ENCODE peak calls at places on chromosomes 4 and X, in ten cellular contexts. F, K, B, C, X, P, E, J, T and R are unnamed samples. For H3K9me2, the result is how much of the 10 kb centered on the place peaks cover.

GRCh38 chr4:148345509-148345908 is 96.7 kb downstream of the NR3C2 start:
- DNase-seq in F (no peak), K (no peak), B (no peak), C (no peak), X (no peak), P (no peak), E (no peak), J (no peak), T (no peak), R (no peak)

GRCh38 chr4:122762520-122762919 is 30.0 kb downstream of the BBS12 start:
- DNase-seq in F (no peak), K (no peak), B (no peak), C (no peak), X (no peak), P (no peak), E (no peak), J (no peak), T (no peak), R (no peak)

GRCh38 chrX:154531626-154532025 is 15.0 kb downstream of the G6PD start:
- DNase-seq in F (no peak), K (peak), B (peak), C (no peak), X (no peak), P (peak), E (no peak), J (no peak), T (no peak), R (no peak)

GRCh38 chr4:113294910-113295309 is 245.5 kb downstream of the ANK2 start:
- DNase-seq in F (no peak), K (peak), B (no peak), C (no peak), X (no peak), P (no peak), E (no peak), J (no peak), T (no peak), R (no peak)

GRCh38 chr4:25552580-25553271 is 102.9 kb upstream of the SLC34A2 start:
- DNase-seq in F (no peak), K (peak), B (no peak), C (no peak), X (peak), P (peak), E (no peak), J (peak), T (peak), R (no peak)

GRCh38 chr4:106541253-106541652 is 172.7 kb upstream of the GIMD1 start:
- DNase-seq in F (no peak), K (peak), B (no peak), C (no peak), X (peak), P (no peak), E (no peak), J (no peak), T (no peak), R (no peak)

GRCh38 chr4:41994461-41994860 is 4.1 kb downstream of the SLC30A9 start:
- DNase-seq in F (no peak), K (peak), B (no peak), C (peak), X (no peak), P (no peak), E (no peak), J (no peak), T (no peak), R (no peak)

GRCh38 chrX:47321386-47321785 is 49.0 kb upstream of the ZNF157 start:
- DNase-seq in F (no peak), K (peak), B (peak), C (peak), X (no peak), P (peak), E (no peak), J (no peak), T (no peak), R (no peak)

GRCh38 chr4:108703966-108704365 is 53.6 kb downstream of the OSTC start:
- DNase-seq in F (no peak), K (no peak), B (no peak), C (no peak), X (no peak), P (no peak), E (no peak), J (no peak), T (no peak), R (no peak)

GRCh38 chr4:165788686-165789463 is 84.2 kb upstream of the TLL1 start:
- DNase-seq in F (no peak), K (no peak), B (no peak), C (no peak), X (no peak), P (no peak), E (no peak), J (no peak), T (no peak), R (no peak)

GRCh38 chr4:165799384-165799815 is 73.6 kb upstream of the TLL1 start:
- DNase-seq in F (no peak), K (no peak), B (no peak), C (no peak), X (no peak), P (no peak), E (no peak), J (no peak), T (no peak), R (no peak)

GRCh38 chr4:165794834-165795233 is 78.2 kb upstream of the TLL1 start:
- DNase-seq in F (no peak), K (no peak), B (no peak), C (no peak), X (no peak), P (no peak), E (no peak), J (no peak), T (no peak), R (no peak)
- H3K9me2 ChIP-seq in F (under half), K (under half), B (under half), C (under half), X (under half), P (under half), E (under half), J (under half), T (under half), R (under half)

DNA sequence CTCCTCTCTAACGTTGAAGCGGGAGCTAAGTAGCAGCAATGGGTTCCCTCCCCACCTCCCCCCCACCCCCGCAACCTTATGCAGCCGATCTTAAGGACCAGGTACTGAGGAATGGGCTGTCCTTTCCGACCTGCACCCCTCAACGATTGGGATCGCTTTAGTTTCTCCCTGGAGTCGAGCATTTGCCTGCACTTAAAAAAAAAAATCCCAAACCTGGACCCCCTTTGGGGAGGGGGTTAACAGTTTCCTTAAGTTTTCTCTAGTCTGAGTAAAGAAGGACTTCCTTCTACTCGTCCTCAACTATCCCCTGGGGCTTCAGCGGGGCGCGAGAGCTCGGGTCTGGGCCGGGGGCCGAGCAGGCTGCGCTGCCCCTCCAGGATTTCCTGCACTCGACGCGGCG is 25.7 kb upstream of the BCORL1 start:
- DNase-seq in F (no peak), K (no peak), B (no peak), C (no peak), X (no peak), P (no peak), E (no peak), J (no peak), T (no peak), R (no peak)
- H3K4me2 ChIP-seq in F (peak), K (peak), B (peak), C (peak), X (no peak), P (peak), E (peak), J (peak), T (peak), R (no peak)

DNA sequence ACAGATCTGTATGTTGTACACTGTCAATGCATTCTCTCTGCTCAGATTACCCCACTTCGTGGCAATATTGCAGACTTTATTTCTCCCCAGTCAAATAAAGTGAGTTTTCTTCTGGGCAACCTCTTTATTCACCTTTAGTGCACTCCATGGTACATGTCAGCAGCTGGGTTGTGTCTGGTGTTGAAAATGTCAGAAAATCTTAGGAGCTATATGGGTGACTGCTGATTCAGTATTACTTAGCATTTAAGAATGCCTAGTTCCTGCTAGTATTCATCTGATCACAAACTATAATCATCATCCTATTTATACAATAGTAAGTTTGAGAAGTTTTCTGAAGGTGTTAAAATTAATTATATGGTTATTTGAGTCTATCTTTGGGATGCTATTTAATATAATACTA is 112.5 kb downstream of the CFAP299 start:
- DNase-seq in F (no peak), K (peak), B (no peak), C (no peak), X (no peak), P (no peak), E (no peak), J (no peak), T (no peak), R (no peak)
- H3K9me2 ChIP-seq in F (under half), K (under half), B (under half), C (under half), X (under half), P (under half), E (under half), J (under half), T (under half), R (under half)

DNA sequence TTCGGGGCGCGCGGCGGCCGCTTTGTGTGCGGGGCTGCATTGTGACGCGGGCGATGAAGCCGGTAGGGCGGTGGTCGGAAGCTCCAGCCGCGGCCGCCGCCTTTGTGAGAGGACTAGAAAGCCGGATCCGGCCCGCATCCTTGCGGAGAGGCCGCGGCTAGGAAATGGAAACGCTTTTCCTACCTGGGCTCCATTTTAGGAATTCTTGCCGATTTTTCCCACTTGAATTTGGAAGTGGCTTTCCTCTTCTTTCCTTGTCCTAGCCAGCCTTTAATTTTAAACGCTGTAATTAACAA is 708 bp downstream of the TMSB4X start:
- DNase-seq in F (no peak), K (no peak), B (no peak), C (no peak), X (peak), P (no peak), E (no peak), J (no peak), T (no peak), R (no peak)
- H3K4me2 ChIP-seq in F (peak), K (peak), B (peak), C (peak), X (peak), P (peak), E (peak), J (peak), T (peak), R (peak)

DNA sequence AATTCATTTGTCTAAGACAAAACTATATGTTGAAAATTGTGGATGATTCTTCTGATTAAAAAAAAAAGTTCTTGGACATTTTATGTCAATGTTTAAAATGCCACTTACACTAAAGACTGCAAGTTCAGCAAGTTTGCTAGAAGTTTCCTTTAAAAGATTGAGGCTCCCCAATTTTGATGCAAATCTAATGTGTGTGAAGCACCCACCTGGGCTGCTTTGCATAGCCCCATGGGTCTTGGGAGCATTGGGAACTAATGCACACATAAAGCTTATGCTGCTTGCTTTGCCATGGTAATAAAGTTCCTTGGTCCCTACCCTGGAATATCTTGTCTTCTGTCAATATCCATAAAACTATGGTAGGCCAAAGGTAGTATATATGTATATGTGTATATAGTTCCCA is 725.9 kb upstream of the GRID2 start:
- DNase-seq in F (no peak), K (no peak), B (no peak), C (peak), X (no peak), P (no peak), E (no peak), J (no peak), T (no peak), R (no peak)
- H3K9me2 ChIP-seq in F (under half), K (under half), B (under half), C (under half), X (under half), P (under half), E (under half), J (under half), T (under half), R (under half)

GRCh38 chr4:8337083-8337482 is 67.5 kb downstream of the HTRA3 start:
- DNase-seq in F (no peak), K (no peak), B (no peak), C (no peak), X (no peak), P (no peak), E (no peak), J (no peak), T (no peak), R (no peak)
- H3K4me2 ChIP-seq in F (no peak), K (no peak), B (no peak), C (no peak), X (peak), P (peak), E (no peak), J (no peak), T (no peak), R (no peak)

GRCh38 chr4:118684873-118685811 is at the start of gene METTL14:
- DNase-seq in F (peak), K (peak), B (peak), C (peak), X (peak), P (peak), E (peak), J (peak), T (peak), R (peak)

GRCh38 chr4:118676128-118676527 is 9.1 kb upstream of the METTL14 start:
- DNase-seq in F (no peak), K (no peak), B (no peak), C (no peak), X (no peak), P (no peak), E (no peak), J (no peak), T (no peak), R (no peak)

GRCh38 chr4:118682928-118683327 is 2.3 kb upstream of the METTL14 start:
- DNase-seq in F (no peak), K (peak), B (peak), C (peak), X (peak), P (no peak), E (peak), J (peak), T (peak), R (peak)

GRCh38 chr4:118683513-118683912 is 1.7 kb upstream of the METTL14 start:
- DNase-seq in F (no peak), K (no peak), B (peak), C (peak), X (peak), P (no peak), E (peak), J (peak), T (peak), R (no peak)

DNA sequence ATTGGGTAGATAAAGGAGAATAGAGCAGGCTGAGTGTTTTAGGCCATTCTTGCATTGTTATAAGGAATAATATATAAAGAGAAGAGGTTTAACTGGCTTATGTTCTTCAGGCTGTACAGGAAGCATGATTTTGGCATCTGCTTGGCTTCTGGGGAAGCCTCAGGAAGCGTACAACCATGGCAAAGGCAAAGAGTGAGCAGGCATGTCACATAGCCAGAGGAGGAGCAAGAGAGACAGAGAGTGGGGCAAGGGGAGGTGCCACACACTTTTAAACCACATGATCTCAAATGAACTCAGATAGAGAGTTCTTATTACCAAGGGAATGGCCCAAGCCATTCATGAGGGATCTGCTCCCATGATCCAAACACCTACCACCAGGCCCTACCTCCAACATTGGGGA is 4.4 kb upstream of the METTL14 start:
- DNase-seq in F (no peak), K (peak), B (no peak), C (peak), X (no peak), P (no peak), E (no peak), J (no peak), T (peak), R (no peak)
- H3K9me2 ChIP-seq in F (under half), K (under half), B (under half), C (under half), X (under half), P (under half), E (under half), J (under half), T (under half), R (under half)